ENCODE peak calls at places on chromosomes 5 and 9, in eight cellular contexts. T is stomach; R is naive B cell; V is endothelial cell; U is mesenteric fat pad; M is stimulated activated CD8-positive, alpha-beta memory T cell treated with anti-CD3 and anti-CD28 coated beads, Interleukin-15, amount 100 ng/mL, for 48 hours; J is HuH-7.5; Y is iris pigment epithelial cell. D is an unnamed sample.

GRCh38 chr9:81320909-81321482 is 368.4 kb downstream of the TLE1 start:
- DNase-seq in T (no peak), R (no peak), V (no peak), U (no peak), M (no peak), J (no peak), Y (no peak), D (no peak)

GRCh38 chr5:107968998-107969397 is 298.3 kb upstream of the EFNA5 start:
- DNase-seq in T (no peak), R (no peak), V (no peak), U (no peak), M (no peak), J (no peak), Y (peak), D (no peak)

GRCh38 chr9:79555474-79555873 is 16.3 kb upstream of the TLE4 start:
- DNase-seq in T (no peak), R (no peak), V (no peak), U (no peak), M (no peak), J (no peak), Y (no peak), D (no peak)

GRCh38 chr9:36258989-36259315 is 704 bp upstream of the GNE start:
- DNase-seq in T (no peak), R (no peak), V (no peak), U (peak), M (no peak), J (no peak), Y (no peak), D (no peak)

GRCh38 chr5:68033029-68033428 is 182.5 kb upstream of the PIK3R1 start:
- DNase-seq in T (no peak), R (no peak), V (no peak), U (no peak), M (no peak), J (no peak), Y (no peak), D (no peak)

GRCh38 chr9:74497750-74498615 is 848 bp downstream of the RORB start:
- DNase-seq in T (no peak), R (peak), V (peak), U (no peak), M (no peak), J (peak), Y (peak), D (peak)

GRCh38 chr5:148209151-148209550 is 6.3 kb downstream of the SPINK6 start:
- DNase-seq in T (peak), R (no peak), V (no peak), U (no peak), M (no peak), J (no peak), Y (no peak), D (no peak)

GRCh38 chr5:143318270-143318669 is 85.2 kb downstream of the NR3C1 start:
- DNase-seq in T (no peak), R (no peak), V (no peak), U (no peak), M (no peak), J (no peak), Y (no peak), D (no peak)

GRCh38 chr5:96425436-96425835 is 7.6 kb downstream of the PCSK1 start:
- DNase-seq in T (no peak), R (no peak), V (no peak), U (no peak), M (no peak), J (no peak), Y (no peak), D (no peak)

GRCh38 chr5:80761176-80761575 is 106.4 kb upstream of the DHFR start:
- DNase-seq in T (no peak), R (no peak), V (no peak), U (no peak), M (no peak), J (no peak), Y (no peak), D (no peak)

GRCh38 chr5:172076783-172077244 is 70.4 kb upstream of the FBXW11 start:
- DNase-seq in T (no peak), R (no peak), V (no peak), U (no peak), M (no peak), J (no peak), Y (peak), D (no peak)

GRCh38 chr5:83919071-83920041 is 198.7 kb upstream of the HAPLN1 start:
- DNase-seq in T (no peak), R (no peak), V (peak), U (no peak), M (no peak), J (no peak), Y (peak), D (no peak)

GRCh38 chr9:109319631-109320233 is 1.1 kb downstream of the EPB41L4B start:
- DNase-seq in T (peak), R (no peak), V (peak), U (no peak), M (no peak), J (no peak), Y (no peak), D (no peak)

GRCh38 chr9:137032893-137033292 is 1.0 kb upstream of the FUT7 start:
- DNase-seq in T (no peak), R (no peak), V (no peak), U (no peak), M (no peak), J (no peak), Y (no peak), D (peak)

GRCh38 chr5:56262269-56262668 is 29.1 kb upstream of the ANKRD55 start:
- DNase-seq in T (no peak), R (no peak), V (no peak), U (no peak), M (no peak), J (no peak), Y (no peak), D (no peak)

GRCh38 chr5:109550077-109550476 is 139.7 kb upstream of the MAN2A1 start:
- DNase-seq in T (no peak), R (no peak), V (no peak), U (no peak), M (no peak), J (no peak), Y (no peak), D (no peak)

GRCh38 chr9:99073347-99073746 is 31.6 kb upstream of the TGFBR1 start:
- DNase-seq in T (no peak), R (no peak), V (no peak), U (no peak), M (no peak), J (no peak), Y (no peak), D (no peak)

GRCh38 chr5:87119588-87119987 is 148.1 kb upstream of the RASA1 start:
- DNase-seq in T (no peak), R (no peak), V (no peak), U (no peak), M (no peak), J (no peak), Y (no peak), D (no peak)

GRCh38 chr9:33750839-33751339 is 44.5 kb upstream of the PRSS3 start:
- DNase-seq in T (no peak), R (no peak), V (peak), U (no peak), M (no peak), J (peak), Y (no peak), D (no peak)

GRCh38 chr9:111897831-111898144 is 1.2 kb downstream of the UGCG start:
- DNase-seq in T (no peak), R (peak), V (no peak), U (no peak), M (no peak), J (no peak), Y (no peak), D (no peak)

GRCh38 chr5:167665841-167666375 is 625.5 kb upstream of the WWC1 start:
- DNase-seq in T (no peak), R (no peak), V (no peak), U (no peak), M (no peak), J (no peak), Y (no peak), D (no peak)

GRCh38 chr5:89996892-89997291 is 412.7 kb downstream of the CETN3 start:
- DNase-seq in T (no peak), R (no peak), V (no peak), U (no peak), M (no peak), J (no peak), Y (no peak), D (no peak)

GRCh38 chr5:77292026-77292757 is 81.7 kb downstream of the PDE8B start:
- DNase-seq in T (no peak), R (no peak), V (no peak), U (no peak), M (no peak), J (no peak), Y (peak), D (no peak)

GRCh38 chr9:15240927-15241326 is 66.1 kb downstream of the TTC39B start:
- DNase-seq in T (no peak), R (no peak), V (no peak), U (no peak), M (no peak), J (no peak), Y (no peak), D (no peak)

GRCh38 chr5:154740957-154741356 is 14.2 kb upstream of the LARP1 start:
- DNase-seq in T (no peak), R (no peak), V (no peak), U (peak), M (no peak), J (no peak), Y (peak), D (no peak)

D was measured in immature natural killer cell.